ENCODE peak calls at places on chromosome 20, in eight cellular contexts. One of them, this sample, is unnamed.

GRCh38 chr20:41058007-41058673 is 29.5 kb downstream of the TOP1 start:
- DNase-seq in hypothalamus: no peak
- DNase-seq in amniotic stem cell: peak
- DNase-seq in heart left ventricle: no peak
- DNase-seq in ecto neural progenitor cell: no peak
- DNase-seq in NCI-H1417: no peak
- DNase-seq in T47D: no peak
- DNase-seq in WTC11: no peak
- DNase-seq in this sample: no peak

GRCh38 chr20:49905415-49906091 is 9.8 kb downstream of the SPATA2 start:
- DNase-seq in hypothalamus: no peak
- DNase-seq in NCI-H1417: no peak
- DNase-seq in amniotic stem cell: no peak
- DNase-seq in heart left ventricle: no peak
- DNase-seq in ecto neural progenitor cell: no peak
- DNase-seq in WTC11: no peak
- DNase-seq in T47D: no peak
- DNase-seq in this sample: no peak

GRCh38 chr20:1734269-1734858 is 76.8 kb upstream of the SIRPG start:
- DNase-seq in ecto neural progenitor cell: no peak
- DNase-seq in T47D: peak
- DNase-seq in hypothalamus: no peak
- DNase-seq in NCI-H1417: peak
- DNase-seq in heart left ventricle: no peak
- DNase-seq in amniotic stem cell: no peak
- DNase-seq in WTC11: no peak
- DNase-seq in this sample: peak

GRCh38 chr20:56835829-56836228 is 206.7 kb downstream of the TFAP2C start:
- DNase-seq in heart left ventricle: no peak
- DNase-seq in ecto neural progenitor cell: no peak
- DNase-seq in T47D: no peak
- DNase-seq in amniotic stem cell: no peak
- DNase-seq in hypothalamus: no peak
- DNase-seq in NCI-H1417: no peak
- DNase-seq in WTC11: no peak
- DNase-seq in this sample: no peak

GRCh38 chr20:56202493-56203077 is 45.9 kb upstream of the MC3R start:
- DNase-seq in amniotic stem cell: no peak
- DNase-seq in WTC11: no peak
- DNase-seq in NCI-H1417: peak
- DNase-seq in ecto neural progenitor cell: no peak
- DNase-seq in T47D: peak
- DNase-seq in hypothalamus: no peak
- DNase-seq in heart left ventricle: no peak
- DNase-seq in this sample: no peak

GRCh38 chr20:19802492-19803158 is 44.6 kb downstream of the RIN2 start:
- DNase-seq in hypothalamus: no peak
- DNase-seq in ecto neural progenitor cell: no peak
- DNase-seq in amniotic stem cell: no peak
- DNase-seq in NCI-H1417: peak
- DNase-seq in T47D: peak
- DNase-seq in WTC11: peak
- DNase-seq in heart left ventricle: no peak
- DNase-seq in this sample: no peak

GRCh38 chr20:32797160-32797468 is 22.6 kb upstream of the MAPRE1 start:
- DNase-seq in hypothalamus: no peak
- DNase-seq in WTC11: no peak
- DNase-seq in ecto neural progenitor cell: no peak
- DNase-seq in T47D: no peak
- DNase-seq in amniotic stem cell: no peak
- DNase-seq in heart left ventricle: no peak
- DNase-seq in NCI-H1417: no peak
- DNase-seq in this sample: peak

GRCh38 chr20:45329497-45330319 is 18.5 kb downstream of the SDC4 start:
- DNase-seq in WTC11: no peak
- DNase-seq in heart left ventricle: no peak
- DNase-seq in hypothalamus: no peak
- DNase-seq in NCI-H1417: no peak
- DNase-seq in amniotic stem cell: no peak
- DNase-seq in T47D: peak
- DNase-seq in ecto neural progenitor cell: no peak
- DNase-seq in this sample: no peak

GRCh38 chr20:50982372-50982771 is 23.8 kb downstream of the MOCS3 start:
- DNase-seq in ecto neural progenitor cell: no peak
- DNase-seq in amniotic stem cell: peak
- DNase-seq in T47D: no peak
- DNase-seq in hypothalamus: no peak
- DNase-seq in WTC11: no peak
- DNase-seq in NCI-H1417: peak
- DNase-seq in heart left ventricle: no peak
- DNase-seq in this sample: peak

GRCh38 chr20:3242167-3242692 is 3.2 kb upstream of the SLC4A11 start:
- DNase-seq in NCI-H1417: no peak
- DNase-seq in hypothalamus: no peak
- DNase-seq in WTC11: no peak
- DNase-seq in amniotic stem cell: no peak
- DNase-seq in T47D: no peak
- DNase-seq in heart left ventricle: no peak
- DNase-seq in ecto neural progenitor cell: no peak
- DNase-seq in this sample: no peak

GRCh38 chr20:37200926-37201826 is 21.8 kb upstream of the MROH8 start:
- DNase-seq in ecto neural progenitor cell: no peak
- DNase-seq in hypothalamus: no peak
- DNase-seq in T47D: no peak
- DNase-seq in NCI-H1417: no peak
- DNase-seq in WTC11: no peak
- DNase-seq in heart left ventricle: no peak
- DNase-seq in amniotic stem cell: no peak
- DNase-seq in this sample: no peak

GRCh38 chr20:5080384-5080877 is 39.3 kb downstream of the PCNA start:
- DNase-seq in amniotic stem cell: no peak
- DNase-seq in T47D: no peak
- DNase-seq in WTC11: no peak
- DNase-seq in NCI-H1417: no peak
- DNase-seq in ecto neural progenitor cell: no peak
- DNase-seq in hypothalamus: no peak
- DNase-seq in heart left ventricle: peak
- DNase-seq in this sample: no peak

GRCh38 chr20:48619126-48620101 is 208.4 kb downstream of the PREX1 start:
- DNase-seq in heart left ventricle: peak
- DNase-seq in WTC11: no peak
- DNase-seq in hypothalamus: no peak
- DNase-seq in T47D: no peak
- DNase-seq in ecto neural progenitor cell: no peak
- DNase-seq in NCI-H1417: peak
- DNase-seq in amniotic stem cell: no peak
- DNase-seq in this sample: no peak

GRCh38 chr20:22288957-22289356 is 295.4 kb downstream of the FOXA2 start:
- DNase-seq in amniotic stem cell: no peak
- DNase-seq in NCI-H1417: no peak
- DNase-seq in heart left ventricle: no peak
- DNase-seq in T47D: no peak
- DNase-seq in ecto neural progenitor cell: no peak
- DNase-seq in hypothalamus: no peak
- DNase-seq in WTC11: no peak
- DNase-seq in this sample: no peak

GRCh38 chr20:51966296-51966971 is 164.1 kb upstream of the SALL4 start:
- DNase-seq in amniotic stem cell: peak
- DNase-seq in T47D: peak
- DNase-seq in ecto neural progenitor cell: peak
- DNase-seq in heart left ventricle: peak
- DNase-seq in WTC11: peak
- DNase-seq in NCI-H1417: peak
- DNase-seq in hypothalamus: peak
- DNase-seq in this sample: peak

GRCh38 chr20:13486694-13487093 is 152.0 kb downstream of the TASP1 start:
- DNase-seq in hypothalamus: no peak
- DNase-seq in heart left ventricle: no peak
- DNase-seq in ecto neural progenitor cell: no peak
- DNase-seq in NCI-H1417: no peak
- DNase-seq in T47D: no peak
- DNase-seq in WTC11: no peak
- DNase-seq in amniotic stem cell: no peak
- DNase-seq in this sample: no peak

GRCh38 chr20:20083796-20084195 is 31.5 kb downstream of the CFAP61 start:
- DNase-seq in NCI-H1417: peak
- DNase-seq in heart left ventricle: no peak
- DNase-seq in amniotic stem cell: no peak
- DNase-seq in WTC11: no peak
- DNase-seq in ecto neural progenitor cell: peak
- DNase-seq in hypothalamus: no peak
- DNase-seq in T47D: peak
- DNase-seq in this sample: peak

GRCh38 chr20:34952676-34953075 is 2.9 kb downstream of the GSS start:
- DNase-seq in heart left ventricle: no peak
- DNase-seq in WTC11: no peak
- DNase-seq in amniotic stem cell: no peak
- DNase-seq in ecto neural progenitor cell: no peak
- DNase-seq in T47D: no peak
- DNase-seq in hypothalamus: no peak
- DNase-seq in NCI-H1417: no peak
- DNase-seq in this sample: peak

GRCh38 chr20:53692465-53693067 is 98.9 kb upstream of the ZNF217 start:
- DNase-seq in heart left ventricle: peak
- DNase-seq in ecto neural progenitor cell: no peak
- DNase-seq in WTC11: no peak
- DNase-seq in hypothalamus: peak
- DNase-seq in amniotic stem cell: no peak
- DNase-seq in T47D: no peak
- DNase-seq in NCI-H1417: no peak
- DNase-seq in this sample: no peak

GRCh38 chr20:39631557-39631956 is 669.4 kb downstream of the DHX35 start:
- DNase-seq in heart left ventricle: no peak
- DNase-seq in WTC11: no peak
- DNase-seq in ecto neural progenitor cell: no peak
- DNase-seq in T47D: no peak
- DNase-seq in amniotic stem cell: no peak
- DNase-seq in NCI-H1417: no peak
- DNase-seq in hypothalamus: no peak
- DNase-seq in this sample: no peak

GRCh38 chr20:8675896-8676295 is 393.0 kb upstream of the PLCB4 start:
- DNase-seq in heart left ventricle: no peak
- DNase-seq in T47D: no peak
- DNase-seq in NCI-H1417: no peak
- DNase-seq in ecto neural progenitor cell: no peak
- DNase-seq in amniotic stem cell: no peak
- DNase-seq in WTC11: no peak
- DNase-seq in hypothalamus: no peak
- DNase-seq in this sample: no peak

GRCh38 chr20:38165089-38165965 is at the start of gene TGM2:
- DNase-seq in ecto neural progenitor cell: peak
- DNase-seq in heart left ventricle: peak
- DNase-seq in hypothalamus: peak
- DNase-seq in WTC11: peak
- DNase-seq in T47D: peak
- DNase-seq in amniotic stem cell: peak
- DNase-seq in NCI-H1417: peak
- DNase-seq in this sample: peak

GRCh38 chr20:58651823-58652605 is 931 bp downstream of the STX16 start:
- DNase-seq in amniotic stem cell: peak
- DNase-seq in ecto neural progenitor cell: peak
- DNase-seq in NCI-H1417: peak
- DNase-seq in heart left ventricle: peak
- DNase-seq in WTC11: peak
- DNase-seq in T47D: peak
- DNase-seq in hypothalamus: peak
- DNase-seq in this sample: peak

GRCh38 chr20:41340327-41341055 is at the start of gene LPIN3:
- DNase-seq in heart left ventricle: peak
- DNase-seq in ecto neural progenitor cell: peak
- DNase-seq in hypothalamus: peak
- DNase-seq in amniotic stem cell: peak
- DNase-seq in WTC11: peak
- DNase-seq in T47D: peak
- DNase-seq in NCI-H1417: peak
- DNase-seq in this sample: peak

GRCh38 chr20:43752561-43753301 is 25.9 kb upstream of the GTSF1L start:
- DNase-seq in ecto neural progenitor cell: no peak
- DNase-seq in hypothalamus: peak
- DNase-seq in WTC11: no peak
- DNase-seq in heart left ventricle: peak
- DNase-seq in amniotic stem cell: no peak
- DNase-seq in NCI-H1417: no peak
- DNase-seq in T47D: no peak
- DNase-seq in this sample: no peak

GRCh38 chr20:63703471-63703975 is 4.3 kb downstream of the ARFRP1 start:
- DNase-seq in ecto neural progenitor cell: no peak
- DNase-seq in hypothalamus: no peak
- DNase-seq in NCI-H1417: no peak
- DNase-seq in amniotic stem cell: no peak
- DNase-seq in heart left ventricle: no peak
- DNase-seq in T47D: no peak
- DNase-seq in WTC11: no peak
- DNase-seq in this sample: no peak

GRCh38 chr20:63521602-63522001 is 1.0 kb downstream of the PPDPF start:
- DNase-seq in NCI-H1417: no peak
- DNase-seq in T47D: no peak
- DNase-seq in ecto neural progenitor cell: no peak
- DNase-seq in hypothalamus: no peak
- DNase-seq in heart left ventricle: peak
- DNase-seq in amniotic stem cell: no peak
- DNase-seq in WTC11: peak
- DNase-seq in this sample: no peak

GRCh38 chr20:3238616-3239025 is 369 bp downstream of the SLC4A11 start:
- DNase-seq in hypothalamus: no peak
- DNase-seq in heart left ventricle: no peak
- DNase-seq in NCI-H1417: peak
- DNase-seq in amniotic stem cell: no peak
- DNase-seq in T47D: peak
- DNase-seq in ecto neural progenitor cell: peak
- DNase-seq in WTC11: peak
- DNase-seq in this sample: peak

GRCh38 chr20:31602779-31603441 is 2.2 kb upstream of the ID1 start:
- DNase-seq in hypothalamus: no peak
- DNase-seq in T47D: no peak
- DNase-seq in amniotic stem cell: no peak
- DNase-seq in WTC11: no peak
- DNase-seq in NCI-H1417: peak
- DNase-seq in ecto neural progenitor cell: no peak
- DNase-seq in heart left ventricle: no peak
- DNase-seq in this sample: no peak